ENCODE peak calls at places on chromosomes 7 and 10, in four cellular contexts. X is fibroblast of the aortic adventitia, R is lower leg skin, A is HCT116. U is an unnamed sample.

GRCh38 chr7:105141068-105141467 is 127.1 kb downstream of the KMT2E start:
- DNase-seq in X (peak; percentile 72), R (no peak), A (peak; percentile 8), U (peak; percentile 64)

GRCh38 chr10:78756604-78757442 is 311.9 kb upstream of the ZMIZ1 start:
- DNase-seq in X (peak; percentile 96), R (peak; percentile 92), A (peak; percentile 64), U (peak; percentile 99)

GRCh38 chr10:4254101-4254994 is 469.3 kb upstream of the KLF6 start:
- DNase-seq in X (peak; percentile 90), R (no peak), A (no peak), U (peak; percentile 92)

GRCh38 chr7:24135003-24135817 is 148.8 kb upstream of the NPY start:
- DNase-seq in X (no peak), R (no peak), A (no peak), U (no peak)

GRCh38 chr7:37916673-37917660 is at the start of gene SFRP4:
- DNase-seq in X (peak; percentile 90), R (no peak), A (peak; percentile 34), U (peak; percentile 68)

GRCh38 chr10:124619802-124620490 is 124.2 kb downstream of the FAM53B start:
- DNase-seq in X (no peak), R (no peak), A (no peak), U (no peak)

GRCh38 chr10:103745264-103746247 is 109.8 kb downstream of the SH3PXD2A start:
- DNase-seq in X (no peak), R (peak; percentile 58), A (peak; percentile 76), U (no peak)

GRCh38 chr10:15106352-15107013 is 9.3 kb downstream of the RPP38 start:
- DNase-seq in X (peak; percentile 78), R (peak; percentile 59), A (peak; percentile 50), U (peak; percentile 82)

DNA sequence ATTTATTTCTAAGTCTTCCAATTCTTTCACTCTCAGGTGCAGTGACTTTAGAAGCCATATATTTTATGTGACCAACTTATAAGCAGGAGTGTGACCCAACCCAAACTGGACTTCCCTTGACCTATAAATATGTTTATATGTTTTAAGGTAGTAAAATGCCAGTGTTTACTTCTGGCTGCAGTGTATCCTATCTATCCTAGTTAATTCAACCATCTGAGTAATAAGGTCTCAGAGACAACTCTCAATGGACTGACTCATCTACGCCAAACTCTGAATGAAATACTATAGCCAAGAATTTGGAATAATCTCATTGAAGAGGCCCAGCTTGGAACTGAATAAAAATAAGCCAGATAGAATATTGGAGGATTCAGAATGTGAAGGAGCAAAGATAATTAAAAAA is 544.5 kb upstream of the SORCS1 start:
- DNase-seq in X (no peak), R (no peak), A (no peak), U (no peak)
- TF ChIP-seq CTCF in X (no peak), R (no peak), A (no peak), U (no peak)

GRCh38 chr7:150717821-150718420 is 1.5 kb downstream of the GIMAP1 start:
- DNase-seq in X (no peak), R (no peak), A (no peak), U (no peak)
- H3K4me3 ChIP-seq in X (no peak overlapping the region), R (no peak overlapping the region), A (no peak overlapping the region), U (no peak overlapping the region)

GRCh38 chr7:21544303-21544656 is 1.4 kb downstream of the DNAH11 start:
- DNase-seq in X (no peak), R (no peak), A (no peak), U (no peak)

GRCh38 chr7:21547511-21547910 is 4.7 kb downstream of the DNAH11 start:
- DNase-seq in X (peak; percentile 34), R (no peak), A (no peak), U (peak; percentile 56)

GRCh38 chr7:21543528-21544302 is 876 bp downstream of the DNAH11 start:
- DNase-seq in X (peak; percentile 25), R (no peak), A (no peak), U (peak; percentile 41)

GRCh38 chr7:21538936-21539335 is 3.9 kb upstream of the DNAH11 start:
- DNase-seq in X (no peak), R (no peak), A (no peak), U (no peak)

GRCh38 chr7:21542891-21543527 is at the start of gene DNAH11:
- DNase-seq in X (no peak), R (no peak), A (no peak), U (peak; percentile 39)
- TF ChIP-seq CTCF in X (no peak), R (no peak), A (no peak), U (no peak)

GRCh38 chr10:70652761-70653657 is 19.3 kb upstream of the ADAMTS14 start:
- DNase-seq in X (peak; percentile 98), R (peak; percentile 12), A (no peak), U (peak; percentile 82)

GRCh38 chr10:70649526-70649925 is 22.8 kb upstream of the ADAMTS14 start:
- DNase-seq in X (peak; percentile 75), R (peak; percentile 12), A (no peak), U (no peak)

GRCh38 chr10:70650751-70651150 is 21.6 kb upstream of the ADAMTS14 start:
- DNase-seq in X (no peak), R (peak; percentile 6), A (no peak), U (no peak)

GRCh38 chr10:70650104-70650503 is 22.2 kb upstream of the ADAMTS14 start:
- DNase-seq in X (no peak), R (peak; percentile 6), A (no peak), U (no peak)

DNA sequence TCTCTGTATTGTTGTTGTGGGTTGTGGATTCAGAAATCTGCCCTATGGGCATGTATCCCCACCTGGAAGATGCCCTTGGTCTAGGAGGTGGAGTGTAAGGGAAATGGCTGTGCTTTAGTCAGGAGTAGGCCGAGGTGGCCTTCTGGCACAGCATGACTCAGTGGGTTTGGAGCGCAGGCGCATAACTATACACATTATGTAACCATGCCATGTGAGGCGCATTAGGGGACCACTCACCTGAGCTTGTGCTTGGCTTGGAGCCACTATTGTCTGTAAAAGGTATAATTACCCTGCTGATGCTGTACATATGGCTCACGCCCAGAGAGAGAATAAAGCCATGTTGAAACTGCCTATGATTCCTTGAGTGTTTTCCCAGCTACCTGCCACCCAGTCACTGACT is 20.6 kb upstream of the ADAMTS14 start:
- DNase-seq in X (no peak), R (peak; percentile 12), A (no peak), U (no peak)
- H3K4me3 ChIP-seq in X (no peak overlapping the region), R (no peak overlapping the region), A (no peak overlapping the region), U (no peak overlapping the region)

DNA sequence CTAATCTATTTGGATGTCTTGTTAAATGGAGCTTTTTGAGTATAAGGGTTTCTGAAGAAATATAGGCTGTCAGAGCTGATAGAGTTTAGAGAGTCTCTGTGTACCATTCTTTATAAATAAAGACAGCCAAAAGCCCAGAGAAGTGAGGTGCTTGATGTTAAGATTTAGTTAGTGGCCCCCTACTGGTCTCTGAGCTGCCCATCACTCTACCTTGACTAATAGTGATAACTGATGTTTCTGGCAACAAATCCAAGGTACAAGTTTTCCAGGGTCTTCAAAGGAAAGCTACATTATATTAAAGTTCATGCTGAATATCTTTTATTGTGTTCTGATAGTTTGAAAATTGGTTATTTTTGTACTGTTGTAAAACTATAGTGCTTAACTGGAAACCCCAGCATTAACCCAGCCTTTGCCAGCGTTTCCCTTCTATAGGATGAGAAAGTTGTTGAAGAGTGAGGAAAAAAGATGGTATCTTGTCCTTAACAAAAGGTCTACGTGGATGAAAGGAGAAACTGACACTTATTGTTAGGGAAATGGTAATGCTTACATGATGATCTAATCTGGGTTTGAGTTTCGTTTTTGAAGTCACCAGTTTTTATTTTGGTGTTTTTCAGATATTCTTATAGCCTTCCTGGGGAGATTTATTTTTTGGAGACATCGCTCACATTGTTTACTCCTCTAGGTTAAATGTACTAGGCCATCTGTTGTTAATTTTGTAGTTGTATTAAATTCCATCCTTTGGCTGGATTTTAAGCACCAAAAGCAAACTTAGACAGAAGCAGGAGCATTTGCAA is 79.0 kb downstream of the AUTS2 start:
- DNase-seq in X (no peak), R (no peak), A (no peak), U (no peak)
- TF ChIP-seq CTCF in X (no peak), R (no peak), A (no peak), U (peak; percentile 33)

GRCh38 chr7:82442492-82443043 is 1.0 kb downstream of the CACNA2D1 start:
- DNase-seq in X (peak; percentile 39), R (peak; percentile 16), A (no peak), U (peak; percentile 33)
- H3K4me3 ChIP-seq in X (peak overlapping the region; percentile 84), R (peak overlapping the region; percentile 86), A (no peak overlapping the region), U (peak overlapping the region; percentile 61)

U was measured in fibroblast of pulmonary artery.